ENCODE peak calls at places on chromosomes 4 and X, in six cellular contexts. T is Peyer's patch, C is GM12878, X is endothelial cell, J is fibroblast of pulmonary artery, D is AG09319. U is an unnamed sample.

GRCh38 chrX:38861489-38861888 is 60.2 kb downstream of the MID1IP1 start:
- DNase-seq in C (no peak), D (no peak), T (no peak), J (peak), X (no peak), U (no peak)

GRCh38 chr4:83285022-83285387 is 407 bp upstream of the COQ2 start:
- DNase-seq in T (no peak), C (no peak), X (peak), J (peak), D (peak), U (no peak)

GRCh38 chrX:120753413-120754251 is 122.0 kb downstream of the CT47B1 start:
- DNase-seq in X (no peak), J (no peak), D (no peak), T (no peak), C (no peak), U (peak)

GRCh38 chr4:122541996-122542395 is 78.9 kb downstream of the IL21 start:
- DNase-seq in J (no peak), T (no peak), D (no peak), X (no peak), C (no peak), U (no peak)

GRCh38 chrX:63488546-63489373 is 137.6 kb upstream of the SPIN4 start:
- DNase-seq in T (no peak), X (no peak), C (no peak), J (no peak), D (no peak), U (no peak)

GRCh38 chr4:84855774-84856173 is 110.7 kb downstream of the WDFY3 start:
- DNase-seq in T (no peak), J (no peak), C (no peak), D (no peak), X (no peak), U (no peak)

GRCh38 chr4:38781854-38782261 is 932 bp downstream of the TLR10 start:
- DNase-seq in J (no peak), C (peak), X (no peak), T (no peak), D (no peak), U (no peak)

GRCh38 chr4:150942539-150942938 is 72.5 kb downstream of the LRBA start:
- DNase-seq in X (no peak), J (no peak), C (no peak), T (no peak), D (no peak), U (no peak)

GRCh38 chrX:10988653-10989052 is 122.5 kb upstream of the HCCS start:
- DNase-seq in T (no peak), X (no peak), J (no peak), D (no peak), C (no peak), U (no peak)

GRCh38 chrX:109732780-109733657 is at the start of gene ACSL4:
- DNase-seq in D (peak), J (peak), T (peak), C (no peak), X (peak), U (peak)

GRCh38 chr4:33467291-33467690 is 2747.1 kb downstream of the PCDH7 start:
- DNase-seq in D (no peak), T (no peak), J (no peak), C (no peak), X (no peak), U (no peak)

GRCh38 chr4:123858465-123858864 is 461.9 kb downstream of the SPRY1 start:
- DNase-seq in D (no peak), T (no peak), X (peak), J (no peak), C (no peak), U (no peak)
- TF ChIP-seq CTCF in D (no peak), T (no peak), X (no peak), J (no peak), C (no peak), U (no peak)

GRCh38 chr4:13919021-13919441 is 291.5 kb upstream of the BOD1L1 start:
- DNase-seq in J (peak), C (no peak), X (no peak), T (no peak), D (peak), U (no peak)

GRCh38 chr4:13920901-13921300 is 293.4 kb upstream of the BOD1L1 start:
- DNase-seq in J (peak), X (peak), C (no peak), D (peak), T (no peak), U (no peak)

GRCh38 chr4:13920111-13920875 is 292.8 kb upstream of the BOD1L1 start:
- DNase-seq in X (no peak), D (no peak), J (no peak), T (no peak), C (no peak), U (no peak)

GRCh38 chr4:13918110-13918509 is 290.6 kb upstream of the BOD1L1 start:
- DNase-seq in X (no peak), C (no peak), D (peak), T (no peak), J (peak), U (no peak)

DNA sequence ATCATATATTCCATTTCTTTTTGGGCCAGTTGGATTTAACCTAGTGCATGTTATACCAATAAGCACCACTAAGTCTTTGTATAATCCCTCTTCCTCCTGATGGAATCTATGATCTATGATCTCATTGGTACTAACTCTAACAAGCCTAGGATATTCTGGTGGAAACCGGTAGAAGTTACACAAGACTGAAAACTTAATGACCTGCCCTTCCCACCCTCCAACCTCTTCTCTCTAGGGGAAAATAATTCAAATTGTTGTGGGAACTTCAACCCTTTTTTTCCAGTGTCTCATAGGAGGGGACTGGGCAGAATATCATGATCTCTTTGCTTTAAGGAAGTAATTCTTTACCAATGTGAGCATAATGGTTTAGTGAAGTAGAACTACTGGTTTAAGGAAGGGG is 289.5 kb upstream of the BOD1L1 start:
- DNase-seq in D (no peak), C (no peak), J (no peak), T (no peak), X (no peak), U (no peak)
- TF ChIP-seq CTCF in D (no peak), C (no peak), J (no peak), T (no peak), X (no peak), U (no peak)

GRCh38 chr4:14943749-14944148 is 58.5 kb upstream of the CPEB2 start:
- DNase-seq in D (no peak), X (no peak), C (no peak), T (no peak), J (no peak), U (no peak)
- TF ChIP-seq CTCF in D (no peak), X (no peak), C (no peak), T (no peak), J (no peak), U (no peak)

DNA sequence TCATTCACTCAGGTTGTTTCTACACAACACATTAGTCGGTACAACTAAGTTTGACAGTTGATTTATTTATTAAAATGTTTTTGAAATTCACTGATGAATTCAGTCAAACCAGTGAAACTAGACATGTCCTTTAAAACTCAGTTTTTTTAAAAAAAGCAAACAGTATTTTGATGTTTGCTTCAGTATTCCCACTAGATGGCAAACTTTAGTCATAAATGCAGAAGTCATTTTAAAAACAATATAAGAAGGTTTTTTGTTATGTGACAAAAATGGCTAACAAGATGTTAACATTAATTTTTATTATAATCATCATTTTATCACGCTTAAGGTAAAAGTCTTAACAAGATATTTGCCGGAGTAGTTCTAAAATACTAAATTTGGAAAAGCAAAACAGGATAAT is 1337.8 kb upstream of the DIAPH2 start:
- DNase-seq in J (peak), D (no peak), C (no peak), X (no peak), T (no peak), U (no peak)
- TF ChIP-seq CTCF in J (no peak), D (peak), C (no peak), X (no peak), T (no peak), U (no peak)